ENCODE peak calls at places on chromosomes 11 and 22, in six cellular contexts. C is HepG2, L is A549, B is K562, Y is endothelial cell of umbilical vein, D is GM12878. K is an unnamed sample.

GRCh38 chr11:91394073-91394717 is 830.4 kb upstream of the FAT3 start:
- DNase-seq in C (peak; percentile 6), L (no peak), B (no peak), Y (no peak), D (no peak), K (no peak)

GRCh38 chr11:120832609-120833221 is 191.2 kb upstream of the TBCEL start:
- DNase-seq in C (no peak), L (no peak), B (no peak), Y (no peak), D (no peak), K (no peak)

GRCh38 chr22:24952837-24953293 is 349 bp downstream of the KIAA1671 start:
- DNase-seq in C (peak; percentile 72), L (peak; percentile 73), B (no peak), Y (peak; percentile 86), D (no peak), K (no peak)

GRCh38 chr22:39738746-39739145 is 154.8 kb downstream of the ENTHD1 start:
- DNase-seq in C (no peak), L (no peak), B (no peak), Y (no peak), D (no peak), K (no peak)

GRCh38 chr11:47714554-47715081 is 551 bp downstream of the AGBL2 start:
- DNase-seq in C (no peak), L (no peak), B (no peak), Y (peak; percentile 12), D (no peak), K (peak; percentile 66)

GRCh38 chr22:50676661-50677492 is 4.3 kb downstream of the SHANK3 start:
- DNase-seq in C (no peak), L (no peak), B (peak; percentile 2), Y (no peak), D (no peak), K (no peak)

GRCh38 chr11:65078786-65079342 is 5.0 kb downstream of the CDCA5 start:
- DNase-seq in C (no peak), L (no peak), B (no peak), Y (no peak), D (no peak), K (no peak)

GRCh38 chr11:61332823-61333637 is at the start of the genes DDB1 and TKFC:
- DNase-seq in C (peak; percentile 89), L (peak; percentile 91), B (peak; percentile 94), Y (peak; percentile 94), D (peak; percentile 64), K (peak; percentile 99)

GRCh38 chr11:70912226-70912840 is 340.0 kb downstream of the SHANK2 start:
- DNase-seq in C (no peak), L (no peak), B (no peak), Y (no peak), D (no peak), K (peak; percentile 10)

GRCh38 chr22:38138961-38139360 is 28.5 kb upstream of the BAIAP2L2 start:
- DNase-seq in C (no peak), L (no peak), B (no peak), Y (no peak), D (no peak), K (no peak)

GRCh38 chr22:27228771-27229170 is 571.4 kb downstream of the MIAT start:
- DNase-seq in C (no peak), L (no peak), B (no peak), Y (no peak), D (no peak), K (no peak)

GRCh38 chr11:16893456-16894076 is 120.6 kb downstream of the PLEKHA7 start:
- DNase-seq in C (no peak), L (no peak), B (no peak), Y (no peak), D (no peak), K (no peak)

DNA sequence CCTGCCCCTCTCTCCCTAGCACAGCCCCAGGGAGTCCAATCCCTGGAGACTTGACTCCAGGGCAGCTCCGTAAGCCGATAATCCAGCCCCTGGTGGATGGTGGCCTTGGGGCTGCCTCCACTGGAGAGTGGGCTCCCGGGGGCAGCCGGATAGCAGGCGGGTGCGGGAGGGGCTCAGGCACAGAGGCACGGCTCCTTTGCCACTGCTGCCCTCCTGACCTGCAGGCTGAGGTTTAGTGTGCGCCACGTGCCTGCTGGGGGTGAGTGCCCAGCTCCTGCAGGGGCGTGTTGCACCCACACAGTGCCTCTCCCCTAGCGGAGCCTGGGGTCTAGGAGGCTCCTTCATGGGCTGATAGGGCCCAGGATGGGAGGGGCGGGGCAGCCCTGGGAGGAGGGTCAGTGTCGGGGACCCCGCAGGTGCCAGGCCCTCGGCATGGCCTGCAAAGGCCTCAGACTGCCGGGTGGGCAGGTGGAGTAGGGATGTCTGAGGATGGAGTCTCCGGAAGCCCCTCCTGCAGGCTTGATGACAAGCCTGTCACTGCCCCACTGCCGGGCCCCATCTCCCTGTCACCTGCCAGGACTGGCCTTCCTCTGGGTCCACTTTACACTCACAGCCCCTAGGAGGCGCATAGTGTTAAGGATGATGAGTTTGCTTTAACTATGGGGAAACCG is 5.6 kb downstream of the DUSP8 start:
- DNase-seq in C (no peak), L (no peak), B (no peak), Y (no peak), D (no peak), K (no peak)
- TF ChIP-seq CTCF in C (peak; percentile 31), L (peak; percentile 15), B (peak; percentile 51), Y (no peak), D (no peak), K (peak; percentile 29)

GRCh38 chr11:78020248-78020647 is 2.8 kb downstream of the KCTD14 start:
- DNase-seq in C (no peak), L (no peak), B (no peak), Y (no peak), D (no peak), K (no peak)
- TF ChIP-seq MAX in C (no peak), L (no peak), B (no peak), Y (no peak), D (no peak), K (no peak)

GRCh38 chr11:131253142-131253884 is 117.1 kb upstream of the NTM start:
- DNase-seq in C (no peak), L (no peak), B (no peak), Y (no peak), D (no peak), K (no peak)
- TF ChIP-seq MYC in C (no peak), L (no peak), B (no peak), Y (no peak), D (no peak), K (no peak)

DNA sequence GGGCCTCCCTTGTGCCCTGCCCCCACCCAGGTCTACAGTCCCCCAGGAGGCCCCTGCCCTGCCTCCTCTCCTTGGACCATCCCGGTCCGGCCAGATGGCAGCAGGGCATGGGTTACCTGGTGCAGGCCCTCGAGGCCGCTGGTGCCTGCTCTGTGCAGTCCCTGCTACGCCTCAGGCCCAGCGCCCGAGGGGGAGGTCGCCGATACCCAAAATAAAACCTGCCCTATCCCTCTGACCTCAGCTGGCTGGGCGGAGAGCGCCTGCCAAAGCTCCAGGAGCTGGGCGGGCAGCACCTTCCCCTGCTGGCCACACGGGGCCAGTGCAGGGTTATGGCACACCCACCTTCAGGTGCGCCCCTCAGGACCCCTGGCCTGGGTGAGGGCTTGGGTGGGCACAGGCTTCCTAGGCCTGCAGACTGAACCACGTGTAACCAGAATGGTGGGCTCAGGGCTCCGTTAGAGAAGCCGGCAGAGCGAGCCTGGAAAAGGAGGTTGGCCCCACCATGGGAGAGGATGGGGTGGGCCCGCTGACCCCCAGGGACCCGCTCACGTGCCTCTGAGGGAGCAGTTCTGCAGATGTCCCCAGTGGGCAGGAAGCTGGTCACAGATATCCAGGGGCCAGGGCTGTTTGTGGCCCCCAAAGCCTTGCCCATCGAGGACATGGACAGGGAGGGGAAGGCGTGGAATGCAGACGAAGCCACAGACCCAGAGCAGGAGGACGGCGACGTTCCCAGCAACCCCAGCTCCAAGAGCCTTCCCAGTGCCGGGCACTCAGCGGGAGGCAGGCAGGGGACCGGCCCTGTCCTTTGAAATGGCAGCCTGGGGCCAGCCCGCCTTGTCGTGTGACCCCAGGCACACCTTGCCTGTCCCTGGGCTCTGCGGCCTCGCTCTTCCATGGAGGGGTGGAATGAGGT is 1.7 kb upstream of the TNNT3 start:
- DNase-seq in C (no peak), L (no peak), B (peak; percentile 47), Y (no peak), D (no peak), K (no peak)
- TF ChIP-seq CTCF in C (peak; percentile 64), L (no peak), B (peak; percentile 31), Y (peak; percentile 42), D (peak; percentile 39), K (peak; percentile 29)